ENCODE peak calls at places on chromosome 17, in four cellular contexts. One of them, this sample, is unnamed.

GRCh38 chr17:1522626-1523025 is 6.2 kb upstream of the INPP5K start:
- DNase-seq in stomach: no peak
- DNase-seq in A549: no peak
- DNase-seq in upper lobe of left lung: no peak
- DNase-seq in this sample: no peak

GRCh38 chr17:3956983-3957382 is 7.3 kb downstream of the ATP2A3 start:
- DNase-seq in A549: no peak
- DNase-seq in stomach: no peak
- DNase-seq in upper lobe of left lung: no peak
- DNase-seq in this sample: no peak

GRCh38 chr17:44559288-44560249 is 2.3 kb downstream of the FZD2 start:
- DNase-seq in A549: no peak
- DNase-seq in stomach: no peak
- DNase-seq in upper lobe of left lung: no peak
- DNase-seq in this sample: no peak

GRCh38 chr17:67055811-67056745 is 11.7 kb downstream of the CACNG1 start:
- DNase-seq in A549: no peak
- DNase-seq in upper lobe of left lung: no peak
- DNase-seq in stomach: no peak
- DNase-seq in this sample: no peak

GRCh38 chr17:42950044-42950783 is 14.0 kb downstream of the AARSD1 start:
- DNase-seq in upper lobe of left lung: peak; percentile 12
- DNase-seq in A549: no peak
- DNase-seq in stomach: no peak
- DNase-seq in this sample: no peak

GRCh38 chr17:40813804-40814203 is 8.6 kb downstream of the KRT10 start:
- DNase-seq in stomach: no peak
- DNase-seq in upper lobe of left lung: no peak
- DNase-seq in A549: no peak
- DNase-seq in this sample: no peak

GRCh38 chr17:51045616-51046526 is 74.8 kb downstream of the SPAG9 start:
- DNase-seq in stomach: no peak
- DNase-seq in A549: no peak
- DNase-seq in upper lobe of left lung: no peak
- DNase-seq in this sample: no peak

GRCh38 chr17:17119533-17119932 is 77.3 kb downstream of the MPRIP start:
- DNase-seq in stomach: peak; percentile 64
- DNase-seq in A549: no peak
- DNase-seq in upper lobe of left lung: no peak
- DNase-seq in this sample: no peak

GRCh38 chr17:48618366-48618896 is 3.3 kb upstream of the HOXB8 start:
- DNase-seq in upper lobe of left lung: peak; percentile 93
- DNase-seq in A549: peak; percentile 97
- DNase-seq in stomach: peak; percentile 91
- DNase-seq in this sample: peak; percentile 83

GRCh38 chr17:31510273-31511175 is 119.0 kb downstream of the RAB11FIP4 start:
- DNase-seq in A549: no peak
- DNase-seq in upper lobe of left lung: no peak
- DNase-seq in stomach: no peak
- DNase-seq in this sample: no peak
- TF ChIP-seq POLR2A in A549: no peak
- TF ChIP-seq POLR2A in upper lobe of left lung: no peak
- TF ChIP-seq POLR2A in stomach: no peak
- TF ChIP-seq POLR2A in this sample: no peak

GRCh38 chr17:2545393-2545792 is 33.7 kb upstream of the METTL16 start:
- DNase-seq in upper lobe of left lung: no peak
- DNase-seq in A549: no peak
- DNase-seq in stomach: peak; percentile 37
- DNase-seq in this sample: no peak
- H3K27ac ChIP-seq in upper lobe of left lung: peak overlapping the region; percentile 77
- H3K27ac ChIP-seq in A549: no peak overlapping the region
- H3K27ac ChIP-seq in stomach: no peak overlapping the region
- H3K27ac ChIP-seq in this sample: no peak overlapping the region

GRCh38 chr17:76153202-76153601 is 12.2 kb upstream of the FOXJ1 start:
- DNase-seq in upper lobe of left lung: no peak
- DNase-seq in A549: no peak
- DNase-seq in stomach: no peak
- DNase-seq in this sample: no peak

GRCh38 chr17:76151896-76152454 is 10.9 kb upstream of the FOXJ1 start:
- DNase-seq in stomach: no peak
- DNase-seq in A549: no peak
- DNase-seq in upper lobe of left lung: no peak
- DNase-seq in this sample: no peak

GRCh38 chr17:76149214-76149613 is 8.2 kb upstream of the FOXJ1 start:
- DNase-seq in A549: no peak
- DNase-seq in upper lobe of left lung: no peak
- DNase-seq in stomach: no peak
- DNase-seq in this sample: no peak

GRCh38 chr17:76152580-76152979 is 11.5 kb upstream of the FOXJ1 start:
- DNase-seq in A549: no peak
- DNase-seq in stomach: no peak
- DNase-seq in upper lobe of left lung: no peak
- DNase-seq in this sample: no peak

GRCh38 chr17:76150712-76151622 is 9.9 kb upstream of the FOXJ1 start:
- DNase-seq in upper lobe of left lung: no peak
- DNase-seq in stomach: no peak
- DNase-seq in A549: no peak
- DNase-seq in this sample: no peak
- H3K4me1 ChIP-seq in upper lobe of left lung: peaks cover 8% of the 10 kb centered on the region
- H3K4me1 ChIP-seq in stomach: peaks cover 22% of the 10 kb centered on the region
- H3K4me1 ChIP-seq in A549: no peaks in the 10 kb centered on the region
- H3K4me1 ChIP-seq in this sample: peaks cover 10% of the 10 kb centered on the region

DNA sequence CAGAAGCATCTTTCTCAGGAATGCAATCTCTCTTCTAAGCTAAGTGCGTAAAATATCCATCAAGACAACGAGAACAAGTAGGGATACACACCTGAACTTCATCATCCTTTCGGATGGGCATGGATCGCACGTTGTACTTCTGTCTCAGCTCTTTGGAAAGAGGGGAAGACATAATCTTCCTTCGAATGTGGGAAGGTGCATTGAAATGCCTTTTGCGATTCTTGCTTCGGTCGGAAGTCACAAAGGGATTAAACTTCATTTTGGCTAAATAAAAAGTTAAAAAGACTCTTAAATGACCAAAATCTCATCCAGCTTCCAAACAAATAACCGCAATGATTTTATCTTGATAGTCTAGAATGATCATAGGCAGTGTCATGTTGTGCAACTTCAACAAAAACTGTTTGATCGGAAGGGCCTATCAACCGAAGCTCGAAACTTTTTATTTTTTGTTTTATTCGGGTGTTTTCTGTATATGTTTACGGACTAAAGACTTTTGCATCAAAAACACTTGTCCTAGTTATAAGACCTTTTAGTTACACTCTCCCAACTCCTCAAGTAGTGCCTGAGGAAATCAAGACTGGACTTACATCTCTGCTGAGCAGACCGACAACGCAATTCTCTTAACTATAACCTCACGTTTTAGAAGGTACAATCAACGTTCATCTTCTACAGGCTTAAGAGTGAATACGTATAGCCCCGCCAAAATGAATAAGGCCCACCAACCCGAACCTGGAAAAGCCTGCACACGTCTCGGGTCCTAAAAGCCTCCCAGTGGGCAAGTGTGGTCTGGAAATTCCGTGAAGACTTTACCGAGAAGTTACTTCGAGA is 727 bp downstream of the RPL26 start:
- DNase-seq in stomach: no peak
- DNase-seq in A549: peak; percentile 24
- DNase-seq in upper lobe of left lung: no peak
- DNase-seq in this sample: no peak
- TF ChIP-seq POLR2A in stomach: no peak
- TF ChIP-seq POLR2A in A549: no peak
- TF ChIP-seq POLR2A in upper lobe of left lung: no peak
- TF ChIP-seq POLR2A in this sample: no peak

GRCh38 chr17:65389426-65389825 is 172.0 kb downstream of the AXIN2 start:
- DNase-seq in stomach: no peak
- DNase-seq in upper lobe of left lung: no peak
- DNase-seq in A549: no peak
- DNase-seq in this sample: no peak
- H3K27ac ChIP-seq in stomach: no peak overlapping the region
- H3K27ac ChIP-seq in upper lobe of left lung: no peak overlapping the region
- H3K27ac ChIP-seq in A549: no peak overlapping the region
- H3K27ac ChIP-seq in this sample: no peak overlapping the region

GRCh38 chr17:73194514-73195222 is 1.8 kb downstream of the COG1 start:
- DNase-seq in upper lobe of left lung: no peak
- DNase-seq in A549: no peak
- DNase-seq in stomach: no peak
- DNase-seq in this sample: no peak

GRCh38 chr17:73192219-73192893 is 499 bp upstream of the COG1 start:
- DNase-seq in stomach: peak; percentile 60
- DNase-seq in A549: peak; percentile 76
- DNase-seq in upper lobe of left lung: peak; percentile 93
- DNase-seq in this sample: peak; percentile 26

GRCh38 chr17:73189417-73190099 is 3.3 kb upstream of the COG1 start:
- DNase-seq in A549: peak; percentile 80
- DNase-seq in stomach: peak; percentile 39
- DNase-seq in upper lobe of left lung: no peak
- DNase-seq in this sample: no peak

GRCh38 chr17:73192894-73193701 is at the start of gene COG1:
- DNase-seq in A549: peak; percentile 96
- DNase-seq in upper lobe of left lung: peak; percentile 96
- DNase-seq in stomach: peak; percentile 91
- DNase-seq in this sample: peak; percentile 75

GRCh38 chr17:73191443-73192218 is 1.2 kb upstream of the COG1 start:
- DNase-seq in A549: peak; percentile 87
- DNase-seq in stomach: peak; percentile 72
- DNase-seq in upper lobe of left lung: no peak
- DNase-seq in this sample: peak; percentile 83
- H3K4me1 ChIP-seq in A549: peaks cover 16% of the 10 kb centered on the region
- H3K4me1 ChIP-seq in stomach: peaks cover 53% of the 10 kb centered on the region
- H3K4me1 ChIP-seq in upper lobe of left lung: peaks cover 25% of the 10 kb centered on the region
- H3K4me1 ChIP-seq in this sample: peaks cover 17% of the 10 kb centered on the region

DNA sequence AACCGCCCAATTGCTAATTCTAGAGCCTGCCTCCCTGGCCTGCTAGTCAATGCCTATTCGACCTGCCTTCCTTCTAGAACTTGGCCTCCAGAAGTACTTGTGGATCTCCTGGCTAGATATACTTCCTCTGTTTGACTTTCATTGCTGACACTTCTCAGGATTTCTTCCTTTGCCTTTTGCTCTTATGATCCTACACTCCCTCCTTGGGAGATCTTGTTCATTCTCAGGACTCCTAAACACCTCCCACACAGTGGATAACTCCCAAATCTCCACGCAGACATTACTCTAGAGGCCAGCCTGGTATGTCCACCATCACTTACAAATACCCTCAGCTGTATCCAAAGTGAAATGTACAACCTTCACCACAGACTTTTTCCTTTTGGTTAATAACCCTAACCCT is 10.6 kb upstream of the MYO18A start:
- DNase-seq in stomach: no peak
- DNase-seq in A549: no peak
- DNase-seq in upper lobe of left lung: no peak
- DNase-seq in this sample: no peak
- TF ChIP-seq POLR2A in stomach: no peak
- TF ChIP-seq POLR2A in A549: no peak
- TF ChIP-seq POLR2A in upper lobe of left lung: no peak
- TF ChIP-seq POLR2A in this sample: no peak

GRCh38 chr17:62700964-62701705 is 73.7 kb downstream of the MRC2 start:
- DNase-seq in upper lobe of left lung: no peak
- DNase-seq in A549: no peak
- DNase-seq in stomach: no peak
- DNase-seq in this sample: no peak
- H3K27ac ChIP-seq in upper lobe of left lung: no peak overlapping the region
- H3K27ac ChIP-seq in A549: no peak overlapping the region
- H3K27ac ChIP-seq in stomach: no peak overlapping the region
- H3K27ac ChIP-seq in this sample: no peak overlapping the region

GRCh38 chr17:7854851-7855642 is at the start of gene TMEM88:
- DNase-seq in A549: no peak
- DNase-seq in stomach: no peak
- DNase-seq in upper lobe of left lung: peak; percentile 86
- DNase-seq in this sample: no peak
- H3K4me1 ChIP-seq in A549: peaks cover 30% of the 10 kb centered on the region
- H3K4me1 ChIP-seq in stomach: peaks cover 69% of the 10 kb centered on the region
- H3K4me1 ChIP-seq in upper lobe of left lung: peaks cover 56% of the 10 kb centered on the region
- H3K4me1 ChIP-seq in this sample: peaks cover 45% of the 10 kb centered on the region

GRCh38 chr17:81404557-81405165 is 9.4 kb downstream of the BAHCC1 start:
- DNase-seq in A549: no peak
- DNase-seq in stomach: no peak
- DNase-seq in upper lobe of left lung: no peak
- DNase-seq in this sample: no peak
- TF ChIP-seq POLR2A in A549: no peak
- TF ChIP-seq POLR2A in stomach: no peak
- TF ChIP-seq POLR2A in upper lobe of left lung: no peak
- TF ChIP-seq POLR2A in this sample: no peak